ENCODE peak calls at places on chromosomes 3 and 15, in eight cellular contexts. Q is HCT116, Z is GM12878, I is GM23338, L is breast epithelium, K is suprapubic skin, O is endothelial cell of umbilical vein, R is sigmoid colon. P is an unnamed sample.

GRCh38 chr3:4409415-4409814 is 57.7 kb downstream of the SUMF1 start:
- DNase-seq in Q (no peak), Z (no peak), I (no peak), L (no peak), K (no peak), O (no peak), R (no peak), P (no peak)

GRCh38 chr3:42183991-42184621 is 81.9 kb downstream of the CCK start:
- DNase-seq in Q (no peak), Z (no peak), I (no peak), L (no peak), K (no peak), O (peak), R (no peak), P (no peak)

GRCh38 chr3:106006571-106006970 is 137.8 kb upstream of the CBLB start:
- DNase-seq in Q (no peak), Z (no peak), I (no peak), L (no peak), K (no peak), O (no peak), R (no peak), P (no peak)

GRCh38 chr3:4818164-4818563 is 161.1 kb upstream of the BHLHE40 start:
- DNase-seq in Q (no peak), Z (no peak), I (no peak), L (no peak), K (no peak), O (no peak), R (no peak), P (no peak)

GRCh38 chr3:126542340-126543241 is 16.1 kb downstream of the C3orf22 start:
- DNase-seq in Q (no peak), Z (no peak), I (no peak), L (peak), K (peak), O (no peak), R (peak), P (no peak)

GRCh38 chr15:22989576-22990477 is 9.7 kb upstream of the CYFIP1 start:
- DNase-seq in Q (no peak), Z (no peak), I (no peak), L (no peak), K (peak), O (no peak), R (peak), P (no peak)

GRCh38 chr3:37905987-37906674 is 44.5 kb downstream of the CTDSPL start:
- DNase-seq in Q (no peak), Z (no peak), I (no peak), L (no peak), K (no peak), O (peak), R (no peak), P (no peak)

GRCh38 chr3:112585782-112586181 is 23.9 kb downstream of the SLC35A5 start:
- DNase-seq in Q (no peak), Z (no peak), I (no peak), L (no peak), K (no peak), O (no peak), R (no peak), P (no peak)

GRCh38 chr3:14595561-14595960 is 55.4 kb upstream of the GRIP2 start:
- DNase-seq in Q (no peak), Z (no peak), I (no peak), L (no peak), K (no peak), O (no peak), R (no peak), P (no peak)

GRCh38 chr3:40885423-40885822 is 313.9 kb upstream of the CTNNB1 start:
- DNase-seq in Q (no peak), Z (no peak), I (no peak), L (no peak), K (no peak), O (no peak), R (no peak), P (no peak)

GRCh38 chr3:3232251-3232650 is 52.8 kb upstream of the CRBN start:
- DNase-seq in Q (no peak), Z (no peak), I (no peak), L (no peak), K (no peak), O (no peak), R (no peak), P (no peak)

GRCh38 chr3:8990266-8991215 is 27.3 kb upstream of the RAD18 start:
- DNase-seq in Q (no peak), Z (no peak), I (no peak), L (no peak), K (no peak), O (no peak), R (no peak), P (no peak)

GRCh38 chr15:26873846-26874245 is 7.0 kb downstream of the GABRA5 start:
- DNase-seq in Q (no peak), Z (no peak), I (no peak), L (no peak), K (no peak), O (no peak), R (no peak), P (no peak)

GRCh38 chr15:39509941-39510845 is 70.7 kb upstream of the THBS1 start:
- DNase-seq in Q (no peak), Z (no peak), I (no peak), L (no peak), K (no peak), O (no peak), R (no peak), P (no peak)

GRCh38 chr15:48090115-48090514 is 30.7 kb upstream of the SLC24A5 start:
- DNase-seq in Q (no peak), Z (no peak), I (no peak), L (no peak), K (no peak), O (no peak), R (no peak), P (no peak)

GRCh38 chr15:41934843-41935242 is 37.5 kb downstream of the EHD4 start:
- DNase-seq in Q (no peak), Z (no peak), I (peak), L (peak), K (no peak), O (peak), R (peak), P (no peak)

GRCh38 chr15:62940755-62941361 is 101.7 kb upstream of the TPM1 start:
- DNase-seq in Q (no peak), Z (no peak), I (no peak), L (no peak), K (no peak), O (peak), R (peak), P (no peak)

GRCh38 chr15:100593431-100593830 is 8.6 kb downstream of the LINS1 start:
- DNase-seq in Q (no peak), Z (no peak), I (no peak), L (no peak), K (no peak), O (no peak), R (no peak), P (no peak)

GRCh38 chr3:114035146-114035545 is 21.2 kb downstream of the CCDC191 start:
- DNase-seq in Q (no peak), Z (no peak), I (no peak), L (no peak), K (no peak), O (no peak), R (no peak), P (no peak)

GRCh38 chr15:30865257-30865656 is 38.5 kb upstream of the FAN1 start:
- DNase-seq in Q (no peak), Z (no peak), I (no peak), L (no peak), K (no peak), O (no peak), R (no peak), P (no peak)

DNA sequence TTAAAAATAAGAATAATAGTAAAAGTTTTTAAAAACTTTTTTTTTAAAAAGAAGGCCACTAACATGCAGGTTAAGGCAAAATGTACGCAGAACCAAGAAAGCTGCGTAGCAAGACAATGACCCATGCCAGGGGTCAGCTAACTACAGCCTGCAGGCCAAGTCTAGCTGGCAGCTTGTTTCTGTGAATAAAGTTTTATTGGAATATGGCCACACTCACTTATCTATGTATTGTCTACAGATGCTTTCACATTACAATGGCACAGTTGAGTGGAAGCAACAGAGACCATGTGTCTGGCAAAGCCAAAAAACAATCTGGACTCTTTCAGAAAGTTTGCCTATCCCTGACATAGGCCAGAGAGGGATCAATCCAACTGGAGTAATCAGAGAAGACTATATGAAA is 46.7 kb downstream of the WWTR1 start:
- DNase-seq in Q (no peak), Z (no peak), I (no peak), L (no peak), K (no peak), O (peak), R (no peak), P (no peak)
- H3K4me3 ChIP-seq in Q (no peak), Z (no peak), I (no peak), L (no peak), K (no peak), O (no peak), R (no peak), P (no peak)

GRCh38 chr15:64902863-64903262 is 8.8 kb upstream of the ANKDD1A start:
- DNase-seq in Q (no peak), Z (no peak), I (no peak), L (no peak), K (no peak), O (no peak), R (no peak), P (no peak)
- TF ChIP-seq POLR2AphosphoS5 in Q (no peak), Z (no peak), I (no peak), L (no peak), K (no peak), O (no peak), R (no peak), P (no peak)

DNA sequence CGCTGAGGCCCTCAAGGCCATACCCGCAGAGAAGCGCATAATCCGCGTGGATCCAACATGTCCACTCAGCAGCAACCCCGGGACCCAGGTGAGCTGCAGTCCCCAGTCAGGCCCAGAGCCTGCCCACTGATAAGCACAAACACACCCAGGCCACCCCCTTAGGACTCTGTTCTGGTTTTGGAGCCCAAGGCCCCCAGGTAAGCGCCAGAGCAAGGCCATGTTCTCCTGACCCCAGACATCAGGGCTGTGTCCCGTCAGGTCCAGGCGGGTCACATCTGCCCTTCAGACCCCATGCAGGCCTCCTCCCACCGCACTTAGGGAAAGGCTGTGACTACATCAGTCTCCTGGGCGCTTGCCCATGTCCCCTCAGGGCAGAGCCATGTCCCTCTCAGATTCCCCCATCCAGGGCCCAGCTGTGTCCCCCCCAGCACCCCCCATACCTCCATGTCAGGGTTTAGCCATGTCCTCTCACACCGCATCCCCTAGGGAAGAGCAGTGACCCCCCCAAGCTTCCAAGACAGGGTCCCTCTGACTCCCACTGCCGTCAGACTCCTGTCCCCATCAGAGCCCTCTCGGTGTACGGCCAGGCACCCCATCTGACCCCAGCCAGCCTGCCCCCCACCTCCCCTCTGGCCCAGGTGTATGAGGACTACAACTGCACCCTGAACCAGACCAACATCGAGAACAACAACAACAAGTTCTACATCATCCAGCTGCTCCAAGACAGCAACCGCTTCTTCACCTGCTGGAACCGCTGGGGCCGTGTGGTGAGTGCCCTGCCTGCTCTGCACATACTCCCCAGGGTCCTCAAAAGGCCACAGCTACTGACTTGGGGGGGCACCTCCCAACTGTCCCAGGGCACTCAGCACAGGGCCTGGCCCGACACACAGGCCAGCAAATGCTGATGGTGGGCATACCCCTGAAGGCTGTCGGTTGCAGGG is 1.6 kb downstream of the PARP3 start:
- DNase-seq in Q (no peak), Z (no peak), I (no peak), L (no peak), K (peak), O (no peak), R (peak), P (no peak)
- H3K4me3 ChIP-seq in Q (peak), Z (peak), I (no peak), L (no peak), K (peak), O (no peak), R (peak), P (no peak)

GRCh38 chr3:149654188-149654601 is 3.6 kb downstream of the WWTR1 start:
- DNase-seq in Q (no peak), Z (no peak), I (no peak), L (no peak), K (no peak), O (peak), R (no peak), P (no peak)
- TF ChIP-seq POLR2AphosphoS5 in Q (no peak), Z (no peak), I (no peak), L (no peak), K (no peak), O (peak), R (no peak), P (no peak)

DNA sequence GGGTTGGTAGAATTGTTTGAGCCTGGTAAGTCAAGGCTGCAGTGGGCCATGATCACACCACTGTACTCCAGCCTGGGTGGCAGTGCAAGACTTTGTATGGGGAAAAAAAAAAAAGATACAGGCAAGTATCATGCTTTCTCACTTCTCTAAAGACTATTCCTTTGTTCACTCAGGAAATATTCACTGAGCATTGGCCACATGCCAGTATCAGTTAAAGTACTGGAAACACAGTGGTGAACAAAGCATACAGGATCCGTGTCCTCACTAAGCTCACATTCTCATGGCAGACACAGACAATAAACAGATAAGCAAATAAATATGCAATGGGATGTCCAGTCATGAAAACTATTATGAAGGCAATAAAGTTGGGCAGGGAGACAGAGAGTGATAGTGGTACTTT is 5.1 kb upstream of the MTHFS start:
- DNase-seq in Q (no peak), Z (peak), I (no peak), L (no peak), K (no peak), O (peak), R (no peak), P (no peak)
- H3K4me3 ChIP-seq in Q (no peak), Z (no peak), I (no peak), L (no peak), K (no peak), O (no peak), R (no peak), P (no peak)

P was measured in HL-60.